ENCODE peak calls at places on chromosome 19, in four cellular contexts. T, H, V and S are unnamed samples.

GRCh38 chr19:55279376-55279772 is 536 bp downstream of the HSPBP1 start:
- DNase-seq in T (no peak), H (no peak), V (no peak), S (no peak)

GRCh38 chr19:47369923-47370625 is 21.0 kb downstream of the DHX34 start:
- DNase-seq in T (peak; percentile 74), H (no peak), V (no peak), S (no peak)

GRCh38 chr19:28021316-28022185 is 1191.4 kb downstream of the UQCRFS1 start:
- DNase-seq in T (no peak), H (no peak), V (no peak), S (no peak)

GRCh38 chr19:7772752-7773291 is 9.8 kb downstream of the CLEC4M start:
- DNase-seq in T (no peak), H (peak; percentile 45), V (no peak), S (no peak)

GRCh38 chr19:4371898-4372629 is 28.3 kb downstream of the SH3GL1 start:
- DNase-seq in T (no peak), H (no peak), V (no peak), S (peak; percentile 43)

GRCh38 chr19:39518458-39518857 is 3.5 kb downstream of the SELENOV start:
- DNase-seq in T (no peak), H (peak; percentile 69), V (peak; percentile 71), S (no peak)

GRCh38 chr19:1979017-1979416 is 36.5 kb downstream of the BTBD2 start:
- DNase-seq in T (no peak), H (no peak), V (no peak), S (no peak)

GRCh38 chr19:54335164-54335563 is 3.8 kb downstream of the LILRA4 start:
- DNase-seq in T (no peak), H (peak; percentile 42), V (no peak), S (no peak)

GRCh38 chr19:2334986-2335846 is 6.7 kb downstream of the SPPL2B start:
- DNase-seq in T (no peak), H (peak; percentile 38), V (no peak), S (peak; percentile 63)

GRCh38 chr19:31518626-31519025 is 169.4 kb upstream of the TSHZ3 start:
- DNase-seq in T (no peak), H (peak; percentile 91), V (no peak), S (peak; percentile 38)

GRCh38 chr19:3073159-3073563 is 10.9 kb upstream of the TLE5 start:
- DNase-seq in T (peak; percentile 68), H (peak; percentile 79), V (no peak), S (no peak)

GRCh38 chr19:17311455-17312248 is 2.3 kb downstream of the DDA1 start:
- DNase-seq in T (peak; percentile 79), H (peak; percentile 77), V (no peak), S (no peak)

GRCh38 chr19:455851-456546 is 4.8 kb downstream of the SHC2 start:
- DNase-seq in T (no peak), H (no peak), V (no peak), S (no peak)

GRCh38 chr19:29687897-29688728 is 22.9 kb downstream of the PLEKHF1 start:
- DNase-seq in T (peak; percentile 78), H (no peak), V (no peak), S (no peak)

GRCh38 chr19:9857920-9858746 is 23.0 kb downstream of the PIN1 start:
- DNase-seq in T (no peak), H (no peak), V (no peak), S (no peak)

GRCh38 chr19:15154002-15154612 is 46.7 kb downstream of the NOTCH3 start:
- DNase-seq in T (peak; percentile 53), H (peak; percentile 78), V (peak; percentile 79), S (peak; percentile 84)

GRCh38 chr19:47658431-47659383 is 49.8 kb downstream of the BICRA start:
- DNase-seq in T (no peak), H (no peak), V (no peak), S (no peak)

DNA sequence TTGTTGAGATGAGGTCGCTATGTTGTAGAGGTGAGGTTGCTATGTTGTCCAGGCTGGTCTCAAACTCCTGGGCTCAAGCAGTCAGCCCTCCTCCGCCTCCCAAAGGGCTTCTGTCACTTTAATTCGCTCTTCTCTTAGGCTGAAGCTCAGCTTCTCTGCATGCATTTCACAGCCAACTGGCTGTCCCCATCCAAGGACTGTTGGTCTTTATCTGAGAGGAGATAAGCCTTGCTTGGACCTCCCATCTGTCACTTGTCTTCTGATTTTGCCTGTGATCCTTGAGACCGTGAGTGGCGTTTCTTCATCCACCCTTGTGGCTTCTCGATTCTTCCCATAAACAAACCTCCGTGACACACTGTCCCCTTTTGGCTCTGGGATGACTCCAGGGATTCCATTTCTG is 24.4 kb downstream of the CERS1 start:
- DNase-seq in T (no peak), H (peak; percentile 87), V (no peak), S (no peak)
- H3K56ac ChIP-seq in T (no peak overlapping the region), H (no peak overlapping the region), V (no peak overlapping the region), S (no peak overlapping the region)

GRCh38 chr19:45592366-45592765 is 7.8 kb upstream of the OPA3 start:
- DNase-seq in T (no peak), H (no peak), V (no peak), S (no peak)

GRCh38 chr19:45590300-45591003 is 5.8 kb upstream of the OPA3 start:
- DNase-seq in T (no peak), H (no peak), V (no peak), S (no peak)

GRCh38 chr19:45589768-45590167 is 5.2 kb upstream of the OPA3 start:
- DNase-seq in T (no peak), H (no peak), V (no peak), S (no peak)

GRCh38 chr19:45591638-45592005 is 7.0 kb upstream of the OPA3 start:
- DNase-seq in T (no peak), H (no peak), V (no peak), S (no peak)

GRCh38 chr19:45591004-45591637 is 6.5 kb upstream of the OPA3 start:
- DNase-seq in T (peak; percentile 35), H (peak; percentile 77), V (peak; percentile 89), S (no peak)
- H3K4me2 ChIP-seq in T (no peak overlapping the region), H (no peak overlapping the region), V (no peak overlapping the region), S (no peak overlapping the region)

GRCh38 chr19:35104361-35104760 is 11.3 kb upstream of the FXYD3 start:
- DNase-seq in T (no peak), H (no peak), V (no peak), S (no peak)

GRCh38 chr19:35099155-35099896 is 16.3 kb upstream of the FXYD3 start:
- DNase-seq in T (no peak), H (no peak), V (no peak), S (no peak)

GRCh38 chr19:35098413-35099049 is 17.1 kb upstream of the FXYD3 start:
- DNase-seq in T (no peak), H (no peak), V (no peak), S (no peak)

GRCh38 chr19:35099897-35100275 is 15.7 kb upstream of the FXYD3 start:
- DNase-seq in T (no peak), H (no peak), V (no peak), S (no peak)

GRCh38 chr19:35100588-35101533 is 14.8 kb upstream of the FXYD3 start:
- DNase-seq in T (no peak), H (no peak), V (no peak), S (no peak)
- H3K56ac ChIP-seq in T (no peak overlapping the region), H (no peak overlapping the region), V (no peak overlapping the region), S (no peak overlapping the region)

DNA sequence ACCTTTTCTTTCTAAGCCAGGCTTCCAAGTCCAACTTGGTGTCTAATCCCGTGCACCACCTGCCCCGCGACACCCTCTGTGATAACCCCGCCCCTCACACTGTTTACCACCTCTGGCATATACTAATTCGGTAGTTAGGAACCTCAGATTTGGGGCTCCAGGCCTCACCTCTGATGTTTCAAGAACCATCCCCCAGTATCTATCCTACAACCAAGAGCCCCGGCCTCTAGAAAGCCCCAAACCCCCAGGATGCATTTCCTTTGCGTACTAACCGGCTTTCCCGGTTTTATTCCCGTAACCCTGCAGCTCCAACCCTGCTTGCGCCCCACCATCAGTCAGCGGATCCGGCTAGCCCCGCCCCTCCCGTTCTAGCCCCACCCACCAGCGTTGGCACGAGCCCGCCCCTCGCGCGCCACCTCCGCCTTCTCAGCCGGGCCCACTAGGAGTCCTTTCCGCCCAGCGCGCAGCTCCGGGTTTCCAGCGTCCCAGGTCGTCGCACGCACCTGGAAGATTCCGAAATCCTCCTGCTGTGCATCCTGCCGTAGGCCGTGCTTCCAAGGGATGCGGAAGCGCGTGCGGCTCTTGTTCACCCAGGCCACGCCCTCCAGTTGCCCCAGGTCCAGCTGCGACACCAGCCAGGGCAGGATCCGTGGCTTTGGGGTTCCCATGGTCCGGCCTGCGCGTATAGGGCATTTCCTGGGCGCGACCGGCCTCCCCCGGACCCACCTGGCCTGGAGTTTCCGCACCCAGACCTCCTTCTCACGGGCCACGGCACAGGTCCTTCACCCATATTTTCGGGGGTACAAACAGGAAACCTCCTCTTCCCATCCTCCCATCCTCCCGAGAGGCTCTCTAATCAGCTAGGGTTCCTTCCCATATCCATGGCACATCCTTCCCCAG is 1.2 kb downstream of the IRF3 start:
- DNase-seq in T (peak; percentile 67), H (peak; percentile 92), V (peak; percentile 96), S (peak; percentile 82)
- H3K4me2 ChIP-seq in T (peak overlapping the region; percentile 93), H (peak overlapping the region; percentile 100), V (peak overlapping the region; percentile 99), S (peak overlapping the region; percentile 85)